ENCODE peak calls at places on chromosome 14, in four cellular contexts. Y is HL-60, H is thyroid gland, K is fibroblast of the aortic adventitia. S is an unnamed sample.
A peak's percentile ranks its signal among the peaks of the same experiment; 100 is the strongest.

GRCh38 chr14:83483063-83483462 is 1949.4 kb upstream of the SEL1L start:
- DNase-seq in Y (no peak), H (no peak), K (no peak), S (peak; percentile 7)

GRCh38 chr14:22088614-22089359 is 415.2 kb upstream of the OR4E1 start:
- DNase-seq in Y (no peak), H (no peak), K (peak; percentile 3), S (peak; percentile 18)

GRCh38 chr14:93184391-93185332 is at the start of the genes LYSET and MOAP1:
- DNase-seq in Y (peak; percentile 85), H (peak; percentile 88), K (peak; percentile 68), S (peak; percentile 86)

GRCh38 chr14:20460458-20461229 is 590 bp downstream of the PIP4P1 start:
- DNase-seq in Y (peak; percentile 17), H (peak; percentile 60), K (no peak), S (no peak)

GRCh38 chr14:73283592-73284379 is 46.5 kb downstream of the PAPLN start:
- DNase-seq in Y (no peak), H (no peak), K (peak; percentile 38), S (peak; percentile 58)

GRCh38 chr14:33754264-33754663 is 196.6 kb downstream of the EGLN3 start:
- DNase-seq in Y (no peak), H (no peak), K (peak; percentile 51), S (peak; percentile 32)

GRCh38 chr14:50334211-50334610 is 22.1 kb downstream of the DMAC2L start:
- DNase-seq in Y (no peak), H (no peak), K (no peak), S (no peak)

GRCh38 chr14:29016050-29016900 is 249.7 kb downstream of the FOXG1 start:
- DNase-seq in Y (peak; percentile 3), H (peak; percentile 4), K (peak; percentile 65), S (peak; percentile 64)

GRCh38 chr14:51117579-51117978 is 22.7 kb upstream of the TRIM9 start:
- DNase-seq in Y (no peak), H (no peak), K (no peak), S (no peak)

GRCh38 chr14:68510951-68511726 is 281.7 kb downstream of the ZFP36L1 start:
- DNase-seq in Y (no peak), H (no peak), K (peak; percentile 92), S (no peak)

GRCh38 chr14:65077318-65077717 is 25.0 kb downstream of the MAX start:
- DNase-seq in Y (no peak), H (no peak), K (no peak), S (no peak)

GRCh38 chr14:65169351-65169750 is 67.0 kb upstream of the MAX start:
- DNase-seq in Y (no peak), H (no peak), K (peak; percentile 86), S (peak; percentile 89)

GRCh38 chr14:49946320-49947141 is 53.6 kb downstream of the ARF6 start:
- DNase-seq in Y (no peak), H (no peak), K (peak; percentile 79), S (peak; percentile 81)

GRCh38 chr14:57136669-57137068 is 132.0 kb downstream of the EXOC5 start:
- DNase-seq in Y (no peak), H (peak; percentile 1), K (no peak), S (no peak)

GRCh38 chr14:25038044-25038668 is 11.8 kb downstream of the STXBP6 start:
- DNase-seq in Y (no peak), H (no peak), K (no peak), S (no peak)

GRCh38 chr14:91867316-91867988 is at the start of gene TC2N:
- DNase-seq in Y (no peak), H (no peak), K (no peak), S (no peak)

GRCh38 chr14:61654026-61654425 is 41.3 kb upstream of the HIF1A start:
- DNase-seq in Y (no peak), H (no peak), K (no peak), S (no peak)
- H3K4me3 ChIP-seq in Y (no peak overlapping the region), H (no peak overlapping the region), K (no peak overlapping the region), S (no peak overlapping the region)

DNA sequence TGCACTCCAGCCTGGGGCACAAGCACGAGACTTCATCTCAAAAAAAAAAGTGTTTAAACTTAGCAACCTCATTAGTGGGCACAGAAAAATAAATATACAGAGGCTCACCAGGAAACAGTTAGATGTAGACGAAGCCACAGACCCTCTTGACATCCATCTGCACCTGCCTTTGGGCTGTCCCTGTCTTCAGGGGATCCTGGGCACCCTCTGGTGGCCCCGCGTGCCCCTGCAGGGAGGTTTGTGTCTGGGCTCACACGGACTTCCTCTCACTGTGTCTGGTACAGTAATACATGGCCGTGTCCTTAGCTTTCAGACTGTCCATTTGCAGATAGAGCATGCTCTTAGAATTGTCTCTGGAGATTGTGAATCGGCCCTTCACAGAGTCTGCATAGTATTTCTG is 916.5 kb downstream of the TMEM121 start:
- DNase-seq in Y (peak; percentile 7), H (no peak), K (no peak), S (no peak)
- TF ChIP-seq CTCF in Y (peak; percentile 31), H (no peak), K (no peak), S (no peak)

GRCh38 chr14:105060751-105061427 is 4.3 kb downstream of the GPR132 start:
- DNase-seq in Y (peak; percentile 94), H (peak; percentile 83), K (no peak), S (no peak)
- H3K4me3 ChIP-seq in Y (peak overlapping the region; percentile 41), H (no peak overlapping the region), K (no peak overlapping the region), S (no peak overlapping the region)

DNA sequence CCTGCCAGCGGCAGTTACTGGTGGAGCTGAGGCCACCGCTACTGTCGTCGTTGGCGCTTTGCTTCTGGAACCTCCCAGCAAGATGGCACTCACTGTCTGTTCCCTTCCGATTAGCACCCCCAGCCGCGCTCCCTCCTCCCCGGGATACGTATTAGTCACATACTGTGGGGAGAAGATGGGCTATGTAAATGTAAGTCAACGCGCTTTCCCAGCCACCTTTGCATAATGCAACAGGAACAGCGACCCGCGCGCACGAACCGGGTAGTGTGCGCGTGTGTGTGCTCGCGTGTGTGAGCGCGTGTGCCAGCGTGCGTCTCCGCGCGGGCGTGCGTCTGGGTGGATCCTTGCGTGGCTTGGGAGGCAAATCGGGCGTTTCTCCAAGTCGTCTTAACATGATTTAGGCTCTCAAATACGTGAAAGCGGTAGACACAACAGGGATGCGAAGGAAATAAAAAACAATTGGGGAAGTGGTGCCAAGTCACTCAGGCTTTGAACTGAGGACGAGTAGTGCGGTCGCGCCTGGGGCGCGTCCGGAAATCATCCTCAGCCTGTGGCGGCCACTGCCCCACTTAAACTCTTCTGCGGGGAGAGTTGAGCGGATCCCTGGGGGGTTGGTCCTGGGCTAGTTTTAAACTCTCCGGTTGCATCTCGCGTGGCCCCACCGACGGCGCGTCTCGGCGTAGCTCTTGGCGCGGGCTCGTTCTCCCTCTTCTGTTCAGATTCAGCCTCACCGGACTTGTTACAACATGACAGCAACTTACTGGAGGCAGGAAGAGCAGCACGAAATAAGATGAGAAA is 1.8 kb downstream of the FLRT2 start:
- DNase-seq in Y (peak; percentile 71), H (peak; percentile 73), K (peak; percentile 84), S (peak; percentile 89)
- TF ChIP-seq CTCF in Y (no peak), H (no peak), K (peak; percentile 47), S (peak; percentile 34)

GRCh38 chr14:99983251-99984012 is 81.8 kb upstream of the EVL start:
- DNase-seq in Y (no peak), H (no peak), K (no peak), S (no peak)
- H3K4me3 ChIP-seq in Y (no peak overlapping the region), H (no peak overlapping the region), K (no peak overlapping the region), S (no peak overlapping the region)

GRCh38 chr14:95045836-95046430 is 111.4 kb downstream of the DICER1 start:
- DNase-seq in Y (no peak), H (no peak), K (no peak), S (no peak)

GRCh38 chr14:95043732-95044462 is 113.4 kb downstream of the DICER1 start:
- DNase-seq in Y (no peak), H (no peak), K (no peak), S (no peak)

GRCh38 chr14:95046711-95047681 is 110.3 kb downstream of the DICER1 start:
- DNase-seq in Y (no peak), H (no peak), K (no peak), S (no peak)

GRCh38 chr14:95044463-95045254 is 112.7 kb downstream of the DICER1 start:
- DNase-seq in Y (no peak), H (no peak), K (no peak), S (no peak)

DNA sequence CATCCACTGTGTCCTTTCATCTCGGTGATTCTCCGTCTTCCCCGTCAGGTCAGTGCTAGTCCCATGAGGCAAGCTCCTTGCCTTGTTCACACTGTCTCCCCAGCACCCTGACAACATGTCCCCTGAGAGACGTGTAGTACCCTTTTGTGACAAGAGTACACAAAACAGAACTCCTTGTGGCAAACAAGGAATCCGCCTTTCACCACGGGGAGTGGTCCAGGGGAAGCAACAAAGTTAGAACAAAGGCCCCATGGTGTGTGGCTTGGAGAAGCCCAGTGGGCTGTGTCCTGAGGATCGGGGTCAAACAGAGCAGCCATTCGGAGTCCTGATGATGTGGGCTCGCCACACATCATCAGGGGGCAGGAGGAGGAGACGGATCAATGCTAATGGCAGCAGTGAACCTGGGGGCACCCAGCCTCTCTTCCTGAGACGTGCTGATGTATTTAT is 112.1 kb downstream of the DICER1 start:
- DNase-seq in Y (no peak), H (no peak), K (no peak), S (no peak)
- TF ChIP-seq CTCF in Y (no peak), H (no peak), K (no peak), S (no peak)

GRCh38 chr14:23590198-23590597 is 11.6 kb upstream of the JPH4 start:
- DNase-seq in Y (no peak), H (no peak), K (no peak), S (no peak)
- H3K4me3 ChIP-seq in Y (no peak overlapping the region), H (no peak overlapping the region), K (no peak overlapping the region), S (no peak overlapping the region)

GRCh38 chr14:103337794-103338193 is 3.8 kb downstream of the EIF5 start:
- DNase-seq in Y (no peak), H (no peak), K (no peak), S (no peak)
- TF ChIP-seq CTCF in Y (no peak), H (no peak), K (no peak), S (no peak)